ENCODE peak calls at places on chromosomes 4 and X, in seven cellular contexts. Z, S, C, T, A, L and K are unnamed samples.

GRCh38 chr4:48065587-48066052 is 49.0 kb downstream of the NIPAL1 start:
- DNase-seq in L (no peak), Z (no peak), A (no peak), C (no peak), S (no peak), T (no peak), K (no peak)

GRCh38 chr4:107683873-107684272 is 36.2 kb downstream of the PAPSS1 start:
- DNase-seq in Z (no peak), C (no peak), A (no peak), T (no peak), L (no peak), S (no peak), K (no peak)

GRCh38 chrX:119468186-119468929 is at the start of gene SLC25A5:
- DNase-seq in S (peak), C (peak), L (peak), Z (peak), T (peak), A (peak), K (peak)

GRCh38 chr4:165190591-165191212 is 16.7 kb upstream of the KLHL2 start:
- DNase-seq in L (no peak), Z (no peak), C (no peak), T (no peak), A (no peak), S (no peak), K (no peak)

GRCh38 chr4:151687021-151687640 is 73.7 kb downstream of the GATB start:
- DNase-seq in L (no peak), Z (no peak), A (no peak), C (no peak), S (no peak), T (no peak), K (peak)

GRCh38 chrX:77440310-77440709 is 6.9 kb upstream of the FGF16 start:
- DNase-seq in C (no peak), T (no peak), L (no peak), A (no peak), Z (no peak), S (no peak), K (no peak)

GRCh38 chr4:81595287-81595686 is 123.6 kb upstream of the RASGEF1B start:
- DNase-seq in A (no peak), C (no peak), L (no peak), T (no peak), S (no peak), Z (no peak), K (no peak)

GRCh38 chr4:125735107-125735506 is 420.4 kb downstream of the FAT4 start:
- DNase-seq in Z (peak), S (no peak), A (peak), C (peak), L (peak), T (peak), K (peak)

GRCh38 chrX:123756320-123756719 is 23.5 kb upstream of the THOC2 start:
- DNase-seq in A (peak), L (no peak), T (no peak), Z (no peak), C (no peak), S (no peak), K (no peak)

GRCh38 chrX:55710701-55711100 is 6.8 kb upstream of the RRAGB start:
- DNase-seq in A (no peak), S (no peak), Z (no peak), L (peak), T (peak), C (no peak), K (no peak)

GRCh38 chr4:121789470-121789869 is 11.7 kb upstream of the EXOSC9 start:
- DNase-seq in Z (no peak), C (no peak), T (no peak), A (peak), S (no peak), L (no peak), K (no peak)

GRCh38 chr4:84530871-84531270 is 31.8 kb upstream of the NKX6-1 start:
- DNase-seq in A (peak), L (peak), S (no peak), C (no peak), Z (no peak), T (peak), K (peak)

GRCh38 chr4:176638992-176639391 is 153.7 kb downstream of the VEGFC start:
- DNase-seq in Z (no peak), L (no peak), C (no peak), A (peak), T (peak), S (no peak), K (no peak)

GRCh38 chr4:8922481-8922880 is 50.8 kb upstream of the HMX1 start:
- DNase-seq in L (no peak), A (no peak), T (no peak), C (no peak), S (no peak), Z (no peak), K (no peak)

GRCh38 chr4:8932884-8933283 is 61.2 kb upstream of the HMX1 start:
- DNase-seq in A (no peak), T (no peak), S (no peak), C (no peak), L (no peak), Z (no peak), K (no peak)

DNA sequence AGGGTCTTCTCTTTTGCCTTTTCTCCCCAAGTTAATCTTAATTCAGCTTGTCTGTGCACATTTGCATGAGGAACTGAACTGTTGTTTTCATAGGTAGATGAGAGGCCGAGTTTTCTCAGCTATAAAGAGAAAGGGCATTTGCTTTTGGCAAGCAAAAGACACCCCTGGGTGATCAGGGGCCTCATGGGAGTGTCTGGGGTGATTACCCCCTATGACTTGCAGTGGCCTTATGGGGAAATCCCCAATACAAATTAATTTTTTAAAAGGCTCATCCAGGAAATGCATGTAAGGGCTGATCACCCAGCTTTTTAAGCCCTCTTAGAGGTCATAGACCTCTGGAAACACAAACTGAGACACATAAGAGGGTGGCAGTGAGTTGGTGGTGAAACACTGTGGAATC is 56.4 kb upstream of the HMX1 start:
- DNase-seq in L (no peak), S (no peak), A (no peak), T (no peak), Z (no peak), C (no peak), K (no peak)
- H2BK5ac ChIP-seq in L (no peak), S (no peak), A (no peak), T (no peak), Z (no peak), C (no peak), K (no peak)

GRCh38 chr4:156798438-156798837 is 173.2 kb downstream of the PDGFC start:
- DNase-seq in T (no peak), L (no peak), A (no peak), Z (no peak), S (no peak), C (no peak), K (no peak)
- H2BK5ac ChIP-seq in T (no peak), L (no peak), A (no peak), Z (no peak), S (no peak), C (no peak), K (no peak)

GRCh38 chr4:185257694-185258093 is 48.3 kb downstream of the SNX25 start:
- DNase-seq in A (no peak), Z (no peak), S (no peak), L (no peak), T (no peak), C (no peak), K (no peak)
- H2BK5ac ChIP-seq in A (no peak), Z (no peak), S (no peak), L (no peak), T (no peak), C (no peak), K (no peak)

GRCh38 chrX:150933945-150934350 is 35.5 kb upstream of the CD99L2 start:
- DNase-seq in L (no peak), Z (no peak), S (no peak), A (no peak), C (no peak), T (no peak), K (peak)

GRCh38 chrX:150934453-150934852 is 36.0 kb upstream of the CD99L2 start:
- DNase-seq in C (peak), S (no peak), Z (no peak), T (no peak), A (peak), L (no peak), K (peak)

GRCh38 chrX:150936556-150936955 is 38.1 kb upstream of the CD99L2 start:
- DNase-seq in S (no peak), C (no peak), T (no peak), L (no peak), Z (no peak), A (no peak), K (no peak)

GRCh38 chrX:150940844-150941495 is 42.2 kb upstream of the HMGB3 start:
- DNase-seq in T (no peak), A (no peak), C (no peak), Z (no peak), L (no peak), S (no peak), K (no peak)

DNA sequence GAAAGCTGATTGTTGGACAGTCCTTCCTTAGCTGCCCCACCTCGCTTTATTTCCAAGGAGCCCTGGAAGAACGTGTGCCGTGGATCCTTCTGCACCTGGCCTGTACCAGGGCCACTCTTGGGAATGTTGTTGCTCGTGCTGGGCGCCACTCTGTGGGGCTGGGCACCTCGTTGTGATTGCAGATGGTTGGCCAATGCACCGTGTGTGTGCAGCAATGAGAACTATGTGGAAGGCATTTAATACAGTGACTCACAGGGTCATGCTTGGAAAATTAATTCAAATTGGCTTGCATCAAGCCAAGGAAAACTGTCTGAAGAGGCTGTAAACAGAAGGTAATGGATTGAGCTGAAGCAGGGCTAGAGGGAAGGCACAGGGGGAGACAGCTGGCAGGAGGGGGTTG is 37.0 kb upstream of the CD99L2 start:
- DNase-seq in A (peak), L (peak), T (no peak), S (no peak), Z (no peak), C (no peak), K (no peak)
- H2BK5ac ChIP-seq in A (no peak), L (no peak), T (no peak), S (no peak), Z (no peak), C (no peak), K (no peak)

DNA sequence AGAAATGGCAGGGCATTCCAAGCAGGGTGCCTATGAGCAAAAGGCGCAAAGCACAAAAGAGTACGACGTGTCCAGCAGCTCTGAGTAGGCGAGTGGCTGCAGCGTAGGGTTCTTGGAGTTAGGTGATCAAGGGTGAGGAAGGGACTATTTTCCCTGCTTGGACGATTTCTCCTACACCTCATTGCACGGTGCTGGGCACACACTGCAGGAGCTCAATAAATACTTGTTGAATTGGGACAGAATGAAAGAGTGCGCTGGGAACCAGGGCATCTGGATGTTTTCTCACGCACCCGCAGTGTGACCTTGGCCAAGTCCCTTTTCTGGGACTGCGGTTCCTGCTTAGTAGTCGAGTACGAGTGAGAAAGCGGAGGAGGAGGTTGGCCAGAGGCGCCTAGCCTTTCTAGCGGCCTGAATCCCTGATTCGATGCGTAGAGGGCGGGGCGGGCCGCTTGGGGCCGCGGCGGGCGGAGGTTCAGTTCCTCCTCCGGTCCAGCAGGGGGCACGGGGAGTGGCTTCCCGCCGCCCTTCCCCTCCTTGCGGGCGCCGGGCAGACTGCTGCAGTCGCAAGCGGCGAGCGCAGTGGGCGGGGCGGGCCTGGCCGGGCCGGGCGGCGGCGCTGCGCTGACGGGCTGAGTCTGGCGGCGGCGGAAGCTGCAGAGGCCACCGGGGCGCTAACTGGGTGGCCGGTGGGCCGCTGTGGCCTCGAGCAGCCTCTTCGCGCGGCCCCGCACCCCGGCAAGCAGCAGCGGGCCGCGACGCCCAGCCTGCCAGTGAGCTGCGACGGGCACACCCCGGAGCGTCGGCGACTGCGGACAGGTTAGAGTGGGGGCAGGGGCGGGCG is at the start of gene FAM199X:
- DNase-seq in C (peak), L (peak), Z (peak), S (peak), T (peak), A (peak), K (peak)
- H2BK5ac ChIP-seq in C (no peak), L (peak), Z (no peak), S (no peak), T (peak), A (peak), K (no peak)

DNA sequence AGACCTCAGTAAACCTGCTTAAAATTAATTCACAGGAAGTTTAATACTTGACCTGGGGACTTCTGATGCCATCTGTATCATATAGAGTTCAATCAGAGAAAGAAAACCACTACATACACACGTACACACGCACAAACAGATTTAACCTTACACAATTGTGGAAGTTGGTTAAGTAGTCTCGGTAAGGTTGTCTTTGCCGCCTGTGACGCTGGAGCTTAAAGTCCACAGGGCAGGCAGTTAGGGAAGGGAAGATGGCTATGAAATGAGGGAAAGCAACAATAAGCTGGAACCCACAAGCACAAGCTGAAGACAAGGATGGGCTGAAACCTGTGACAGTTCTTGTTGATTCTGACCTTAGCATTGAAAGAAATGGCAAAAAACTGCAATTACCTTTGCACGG is 41.7 kb upstream of the TSPAN7 start:
- DNase-seq in Z (no peak), S (no peak), T (no peak), L (no peak), C (no peak), A (no peak), K (no peak)
- H2BK5ac ChIP-seq in Z (no peak), S (no peak), T (no peak), L (no peak), C (no peak), A (no peak), K (no peak)

GRCh38 chrX:50871922-50872453 is 38.5 kb upstream of the BMP15 start:
- DNase-seq in Z (no peak), T (no peak), C (no peak), L (no peak), A (no peak), S (no peak), K (no peak)
- H2BK5ac ChIP-seq in Z (no peak), T (no peak), C (no peak), L (no peak), A (no peak), S (no peak), K (no peak)